ENCODE peak calls at places on chromosomes 5 and 9, in eight cellular contexts. One of them, this sample, is unnamed.

GRCh38 chr5:98050583-98050982 is 722.9 kb upstream of the RGMB start:
- DNase-seq in adrenal gland: no peak
- DNase-seq in heart right ventricle: no peak
- DNase-seq in substantia nigra: no peak
- DNase-seq in fibroblast of lung: peak; percentile 71
- DNase-seq in colonic mucosa: no peak
- DNase-seq in tibial artery: no peak
- DNase-seq in A673: no peak
- DNase-seq in this sample: no peak

GRCh38 chr5:5699062-5699461 is 276.6 kb downstream of the ICE1 start:
- DNase-seq in tibial artery: no peak
- DNase-seq in A673: peak; percentile 7
- DNase-seq in substantia nigra: no peak
- DNase-seq in fibroblast of lung: no peak
- DNase-seq in adrenal gland: no peak
- DNase-seq in heart right ventricle: no peak
- DNase-seq in colonic mucosa: no peak
- DNase-seq in this sample: no peak

GRCh38 chr5:125756456-125756855 is 666.8 kb upstream of the GRAMD2B start:
- DNase-seq in colonic mucosa: no peak
- DNase-seq in adrenal gland: no peak
- DNase-seq in substantia nigra: no peak
- DNase-seq in fibroblast of lung: peak; percentile 7
- DNase-seq in A673: no peak
- DNase-seq in tibial artery: no peak
- DNase-seq in heart right ventricle: no peak
- DNase-seq in this sample: no peak

GRCh38 chr5:95403996-95404395 is 12.8 kb downstream of the FAM81B start:
- DNase-seq in A673: no peak
- DNase-seq in heart right ventricle: no peak
- DNase-seq in adrenal gland: no peak
- DNase-seq in substantia nigra: no peak
- DNase-seq in fibroblast of lung: peak; percentile 17
- DNase-seq in tibial artery: no peak
- DNase-seq in colonic mucosa: no peak
- DNase-seq in this sample: no peak

GRCh38 chr5:36054646-36055045 is 12.0 kb downstream of the UGT3A2 start:
- DNase-seq in tibial artery: no peak
- DNase-seq in A673: no peak
- DNase-seq in colonic mucosa: no peak
- DNase-seq in substantia nigra: no peak
- DNase-seq in fibroblast of lung: no peak
- DNase-seq in heart right ventricle: no peak
- DNase-seq in adrenal gland: no peak
- DNase-seq in this sample: no peak

GRCh38 chr9:122340161-122340560 is 30.7 kb upstream of the PTGS1 start:
- DNase-seq in adrenal gland: no peak
- DNase-seq in fibroblast of lung: no peak
- DNase-seq in heart right ventricle: no peak
- DNase-seq in colonic mucosa: no peak
- DNase-seq in A673: peak; percentile 24
- DNase-seq in substantia nigra: no peak
- DNase-seq in tibial artery: no peak
- DNase-seq in this sample: no peak

GRCh38 chr9:121271368-121272351 is 3.7 kb downstream of the GSN start:
- DNase-seq in substantia nigra: peak; percentile 57
- DNase-seq in fibroblast of lung: peak; percentile 92
- DNase-seq in heart right ventricle: no peak
- DNase-seq in adrenal gland: no peak
- DNase-seq in tibial artery: peak; percentile 80
- DNase-seq in A673: no peak
- DNase-seq in colonic mucosa: no peak
- DNase-seq in this sample: peak; percentile 75

GRCh38 chr9:121976751-121977150 is 116.4 kb downstream of the TTLL11 start:
- DNase-seq in substantia nigra: no peak
- DNase-seq in heart right ventricle: no peak
- DNase-seq in fibroblast of lung: peak; percentile 81
- DNase-seq in tibial artery: no peak
- DNase-seq in adrenal gland: no peak
- DNase-seq in A673: no peak
- DNase-seq in colonic mucosa: no peak
- DNase-seq in this sample: no peak

GRCh38 chr5:149403923-149404745 is 25.0 kb upstream of the IL17B start:
- DNase-seq in A673: peak; percentile 50
- DNase-seq in substantia nigra: no peak
- DNase-seq in fibroblast of lung: peak; percentile 93
- DNase-seq in colonic mucosa: no peak
- DNase-seq in tibial artery: peak; percentile 52
- DNase-seq in heart right ventricle: no peak
- DNase-seq in adrenal gland: no peak
- DNase-seq in this sample: no peak

GRCh38 chr9:110197330-110198187 is 10.4 kb downstream of the C9orf152 start:
- DNase-seq in adrenal gland: no peak
- DNase-seq in colonic mucosa: peak; percentile 77
- DNase-seq in heart right ventricle: no peak
- DNase-seq in fibroblast of lung: no peak
- DNase-seq in substantia nigra: no peak
- DNase-seq in A673: no peak
- DNase-seq in tibial artery: no peak
- DNase-seq in this sample: no peak

GRCh38 chr9:28934111-28934510 is 1360.8 kb upstream of the C9orf72 start:
- DNase-seq in tibial artery: no peak
- DNase-seq in colonic mucosa: no peak
- DNase-seq in heart right ventricle: no peak
- DNase-seq in fibroblast of lung: no peak
- DNase-seq in adrenal gland: no peak
- DNase-seq in substantia nigra: no peak
- DNase-seq in A673: no peak
- DNase-seq in this sample: no peak

GRCh38 chr5:145976431-145977155 is 40.2 kb downstream of the SH3RF2 start:
- DNase-seq in heart right ventricle: no peak
- DNase-seq in colonic mucosa: no peak
- DNase-seq in adrenal gland: no peak
- DNase-seq in substantia nigra: no peak
- DNase-seq in tibial artery: no peak
- DNase-seq in fibroblast of lung: peak; percentile 79
- DNase-seq in A673: no peak
- DNase-seq in this sample: no peak

GRCh38 chr9:112341741-112342140 is 8.3 kb upstream of the PTBP3 start:
- DNase-seq in colonic mucosa: no peak
- DNase-seq in adrenal gland: no peak
- DNase-seq in tibial artery: no peak
- DNase-seq in A673: no peak
- DNase-seq in heart right ventricle: no peak
- DNase-seq in substantia nigra: no peak
- DNase-seq in fibroblast of lung: peak; percentile 77
- DNase-seq in this sample: no peak
- H3K27ac ChIP-seq in colonic mucosa: no peak overlapping the region
- H3K27ac ChIP-seq in adrenal gland: no peak overlapping the region
- H3K27ac ChIP-seq in tibial artery: no peak overlapping the region
- H3K27ac ChIP-seq in A673: no peak overlapping the region
- H3K27ac ChIP-seq in heart right ventricle: no peak overlapping the region
- H3K27ac ChIP-seq in substantia nigra: no peak overlapping the region
- H3K27ac ChIP-seq in fibroblast of lung: no peak overlapping the region
- H3K27ac ChIP-seq in this sample: no peak overlapping the region

DNA sequence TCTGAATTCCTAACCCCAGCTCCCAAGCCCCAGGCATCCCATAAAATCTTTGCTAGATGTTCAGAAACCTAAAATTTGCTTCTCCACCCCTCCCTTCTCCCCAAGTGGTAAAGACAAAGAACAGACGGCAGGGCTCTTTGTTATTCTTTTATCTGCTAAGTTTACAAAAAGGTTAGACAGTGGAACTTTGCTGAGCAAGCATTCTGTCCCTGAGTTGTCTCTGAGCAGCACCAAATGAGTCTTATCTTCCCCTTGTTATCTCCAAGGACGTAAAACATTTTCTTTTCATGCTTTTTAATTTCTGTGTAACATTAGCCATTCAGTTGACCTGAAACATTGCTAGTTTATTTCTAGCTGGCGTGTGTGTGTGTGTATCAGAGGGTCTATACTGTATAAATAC is 30.3 kb downstream of the TJP2 start:
- DNase-seq in substantia nigra: no peak
- DNase-seq in fibroblast of lung: no peak
- DNase-seq in tibial artery: no peak
- DNase-seq in colonic mucosa: no peak
- DNase-seq in A673: no peak
- DNase-seq in adrenal gland: no peak
- DNase-seq in heart right ventricle: no peak
- DNase-seq in this sample: no peak
- H3K27ac ChIP-seq in substantia nigra: peak overlapping the region; percentile 53
- H3K27ac ChIP-seq in fibroblast of lung: peak overlapping the region; percentile 35
- H3K27ac ChIP-seq in tibial artery: no peak overlapping the region
- H3K27ac ChIP-seq in colonic mucosa: no peak overlapping the region
- H3K27ac ChIP-seq in A673: no peak overlapping the region
- H3K27ac ChIP-seq in adrenal gland: peak overlapping the region; percentile 57
- H3K27ac ChIP-seq in heart right ventricle: peak overlapping the region; percentile 25
- H3K27ac ChIP-seq in this sample: peak overlapping the region; percentile 35

DNA sequence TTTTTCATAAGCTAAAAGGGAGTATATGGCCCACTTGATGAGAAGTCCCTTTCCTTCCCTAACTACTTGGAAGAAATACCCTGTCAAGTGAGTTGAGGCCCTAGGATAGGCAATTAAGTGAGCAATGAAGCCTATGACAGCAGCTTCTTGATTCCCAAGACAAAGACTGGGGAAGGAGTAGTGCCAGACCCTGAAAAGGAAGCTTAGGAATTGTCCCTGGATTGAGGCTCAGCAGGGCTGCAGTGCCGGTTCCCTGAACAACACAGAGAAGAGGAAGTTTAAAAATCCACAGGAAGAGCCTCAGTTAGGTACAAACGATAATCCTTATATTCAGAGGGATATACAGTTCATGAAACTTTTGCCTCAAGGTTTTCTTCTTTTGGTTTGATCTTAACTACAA is 61.8 kb upstream of the RAD23B start:
- DNase-seq in heart right ventricle: no peak
- DNase-seq in A673: no peak
- DNase-seq in adrenal gland: no peak
- DNase-seq in colonic mucosa: no peak
- DNase-seq in substantia nigra: no peak
- DNase-seq in tibial artery: no peak
- DNase-seq in fibroblast of lung: no peak
- DNase-seq in this sample: no peak
- H3K27ac ChIP-seq in heart right ventricle: no peak overlapping the region
- H3K27ac ChIP-seq in A673: no peak overlapping the region
- H3K27ac ChIP-seq in adrenal gland: no peak overlapping the region
- H3K27ac ChIP-seq in colonic mucosa: no peak overlapping the region
- H3K27ac ChIP-seq in substantia nigra: no peak overlapping the region
- H3K27ac ChIP-seq in tibial artery: no peak overlapping the region
- H3K27ac ChIP-seq in fibroblast of lung: no peak overlapping the region
- H3K27ac ChIP-seq in this sample: no peak overlapping the region

GRCh38 chr9:35180801-35181200 is 19.0 kb downstream of the UNC13B start:
- DNase-seq in substantia nigra: no peak
- DNase-seq in tibial artery: no peak
- DNase-seq in fibroblast of lung: no peak
- DNase-seq in heart right ventricle: no peak
- DNase-seq in colonic mucosa: no peak
- DNase-seq in A673: no peak
- DNase-seq in adrenal gland: no peak
- DNase-seq in this sample: no peak
- H3K27ac ChIP-seq in substantia nigra: no peak overlapping the region
- H3K27ac ChIP-seq in tibial artery: no peak overlapping the region
- H3K27ac ChIP-seq in fibroblast of lung: no peak overlapping the region
- H3K27ac ChIP-seq in heart right ventricle: no peak overlapping the region
- H3K27ac ChIP-seq in colonic mucosa: no peak overlapping the region
- H3K27ac ChIP-seq in A673: no peak overlapping the region
- H3K27ac ChIP-seq in adrenal gland: no peak overlapping the region
- H3K27ac ChIP-seq in this sample: no peak overlapping the region